ENCODE peak calls at places on chromosomes 7 and 10, in seven cellular contexts. I is effector memory CD4-positive, alpha-beta T cell; S is IMR-90; R is T-cell; H is renal cortical epithelial cell; G is NCI-H460; P is spleen. Q is an unnamed sample.

GRCh38 chr7:11232462-11232861 is 258.8 kb downstream of the PHF14 start:
- DNase-seq in S (no peak), I (no peak), P (no peak), R (no peak), G (no peak), H (no peak), Q (no peak)

GRCh38 chr10:33396279-33396678 is 61.8 kb upstream of the NRP1 start:
- DNase-seq in H (no peak), G (no peak), S (no peak), I (no peak), R (no peak), P (no peak), Q (no peak)

GRCh38 chr10:24503627-24504320 is 219.9 kb downstream of the ARHGAP21 start:
- DNase-seq in G (peak), P (no peak), R (no peak), S (peak), I (peak), H (peak), Q (no peak)

GRCh38 chr10:109877546-109877945 is 45.8 kb downstream of the XPNPEP1 start:
- DNase-seq in R (no peak), P (no peak), S (no peak), I (no peak), H (no peak), G (no peak), Q (no peak)

GRCh38 chr10:47311900-47312662 is 10.2 kb upstream of the GDF2 start:
- DNase-seq in P (peak), I (peak), G (peak), S (peak), R (peak), H (peak), Q (peak)

GRCh38 chr7:22730921-22731654 is 4.1 kb downstream of the IL6 start:
- DNase-seq in I (no peak), P (no peak), G (peak), S (peak), R (no peak), H (peak), Q (no peak)

GRCh38 chr10:132774905-132775863 is 10.8 kb downstream of the NKX6-2 start:
- DNase-seq in S (no peak), I (no peak), R (no peak), G (no peak), H (peak), P (no peak), Q (no peak)

GRCh38 chr7:91517408-91517807 is 253.2 kb downstream of the FZD1 start:
- DNase-seq in R (no peak), P (no peak), G (no peak), H (peak), S (no peak), I (no peak), Q (no peak)

GRCh38 chr7:154953006-154953684 is 49.8 kb downstream of the PAXIP1 start:
- DNase-seq in H (peak), R (peak), P (peak), G (peak), S (peak), I (peak), Q (no peak)

GRCh38 chr10:21364196-21365114 is 161.0 kb downstream of the SKIDA1 start:
- DNase-seq in R (no peak), S (peak), H (peak), P (no peak), G (peak), I (no peak), Q (no peak)

GRCh38 chr7:74164985-74165456 is 9.1 kb upstream of the EIF4H start:
- DNase-seq in S (peak), P (no peak), I (no peak), R (no peak), H (no peak), G (no peak), Q (no peak)

GRCh38 chr7:31633894-31634494 is 53.0 kb upstream of the PPP1R17 start:
- DNase-seq in S (peak), G (peak), H (peak), P (no peak), I (no peak), R (no peak), Q (no peak)

GRCh38 chr10:4885142-4885541 is 59.1 kb downstream of the AKR1E2 start:
- DNase-seq in I (no peak), S (no peak), P (no peak), R (no peak), H (no peak), G (no peak), Q (no peak)

GRCh38 chr10:69731184-69731583 is 70.5 kb upstream of the COL13A1 start:
- DNase-seq in S (peak), G (no peak), P (no peak), R (no peak), H (no peak), I (no peak), Q (no peak)

GRCh38 chr7:140200102-140200989 is 23.6 kb upstream of the KDM7A start:
- DNase-seq in H (no peak), I (no peak), P (no peak), S (peak), R (no peak), G (peak), Q (peak)

GRCh38 chr10:60434418-60435046 is 44.9 kb upstream of the ANK3 start:
- DNase-seq in I (no peak), G (peak), H (peak), P (no peak), R (no peak), S (peak), Q (no peak)

GRCh38 chr7:9125246-9125645 is 691.8 kb downstream of the NXPH1 start:
- DNase-seq in R (no peak), H (no peak), S (no peak), I (no peak), P (no peak), G (no peak), Q (no peak)

GRCh38 chr7:32298403-32299132 is 191.6 kb downstream of the LSM5 start:
- DNase-seq in G (no peak), R (no peak), P (no peak), S (no peak), H (no peak), I (no peak), Q (no peak)

GRCh38 chr7:2142386-2142785 is 90.4 kb downstream of the MAD1L1 start:
- DNase-seq in R (no peak), P (no peak), S (no peak), G (no peak), H (no peak), I (no peak), Q (no peak)

GRCh38 chr10:35641430-35642015 is 573 bp downstream of the FZD8 start:
- DNase-seq in H (no peak), S (peak), R (no peak), P (no peak), G (no peak), I (no peak), Q (no peak)

GRCh38 chr10:34079702-34080484 is 735.2 kb downstream of the PARD3 start:
- DNase-seq in G (no peak), R (no peak), H (no peak), P (no peak), I (no peak), S (no peak), Q (no peak)

GRCh38 chr7:70334883-70335282 is 736.6 kb downstream of the AUTS2 start:
- DNase-seq in R (peak), G (no peak), H (no peak), S (no peak), I (no peak), P (no peak), Q (no peak)

GRCh38 chr10:88792656-88793055 is 9.9 kb upstream of the LIPM start:
- DNase-seq in S (peak), H (peak), P (peak), G (no peak), R (no peak), I (no peak), Q (peak)

GRCh38 chr10:129912161-129912917 is 51.7 kb downstream of the EBF3 start:
- DNase-seq in S (peak), I (no peak), P (no peak), R (no peak), H (no peak), G (no peak), Q (no peak)

GRCh38 chr10:86857097-86857825 is 100.2 kb downstream of the MMRN2 start:
- DNase-seq in I (no peak), P (no peak), G (no peak), R (no peak), S (peak), H (peak), Q (no peak)

GRCh38 chr10:105974803-105975456 is 1189.6 kb downstream of the SORCS1 start:
- DNase-seq in R (no peak), H (no peak), I (no peak), P (no peak), G (peak), S (peak), Q (no peak)

GRCh38 chr7:158266817-158267736 is 320.5 kb downstream of the PTPRN2 start:
- DNase-seq in H (no peak), G (no peak), S (no peak), P (peak), I (no peak), R (no peak), Q (peak)

GRCh38 chr10:69911571-69912528 is 110.1 kb downstream of the COL13A1 start:
- DNase-seq in P (no peak), I (no peak), H (no peak), G (no peak), S (no peak), R (no peak), Q (peak)

GRCh38 chr10:130140425-130140824 is 4.2 kb downstream of the GLRX3 start:
- DNase-seq in S (no peak), P (no peak), I (no peak), H (no peak), R (no peak), G (no peak), Q (no peak)

GRCh38 chr7:155693826-155694225 is 49.4 kb downstream of the RBM33 start:
- DNase-seq in R (no peak), P (no peak), H (no peak), G (no peak), I (no peak), S (no peak), Q (no peak)

GRCh38 chr7:79096361-79096805 is 357.1 kb downstream of the MAGI2 start:
- DNase-seq in P (no peak), H (peak), S (peak), I (no peak), R (no peak), G (no peak), Q (no peak)